ENCODE peak calls at places on chromosomes 11 and 22, in eight cellular contexts. S, Z, J, K, L, A, G and M are unnamed samples.

GRCh38 chr22:29907753-29908515 is 25.0 kb downstream of the MTMR3 start:
- DNase-seq in S (peak; percentile 91), Z (peak; percentile 83), J (no peak), K (peak; percentile 18), L (peak; percentile 43), A (peak; percentile 34), G (no peak), M (no peak)

GRCh38 chr22:19184276-19184997 is 5.9 kb upstream of the SLC25A1 start:
- DNase-seq in S (no peak), Z (no peak), J (no peak), K (no peak), L (no peak), A (no peak), G (no peak), M (no peak)

GRCh38 chr11:79235696-79236095 is 205.1 kb downstream of the TENM4 start:
- DNase-seq in S (no peak), Z (no peak), J (no peak), K (no peak), L (no peak), A (no peak), G (no peak), M (no peak)

GRCh38 chr11:64226507-64227051 is 505 bp downstream of the NUDT22 start:
- DNase-seq in S (no peak), Z (peak; percentile 71), J (no peak), K (peak; percentile 74), L (no peak), A (peak; percentile 64), G (no peak), M (no peak)

GRCh38 chr11:12789574-12789973 is 115.4 kb downstream of the TEAD1 start:
- DNase-seq in S (no peak), Z (no peak), J (no peak), K (no peak), L (no peak), A (no peak), G (no peak), M (no peak)

GRCh38 chr11:74681686-74682651 is 49.3 kb downstream of the CHRDL2 start:
- DNase-seq in S (no peak), Z (peak; percentile 27), J (no peak), K (no peak), L (no peak), A (no peak), G (no peak), M (no peak)

GRCh38 chr22:45163074-45163416 is 680 bp upstream of the NUP50 start:
- DNase-seq in S (no peak), Z (peak; percentile 46), J (no peak), K (no peak), L (peak; percentile 40), A (no peak), G (no peak), M (no peak)

GRCh38 chr11:17774232-17775034 is 39.9 kb downstream of the KCNC1 start:
- DNase-seq in S (no peak), Z (no peak), J (no peak), K (no peak), L (no peak), A (no peak), G (no peak), M (no peak)

GRCh38 chr11:13596601-13597000 is 71.9 kb upstream of the FAR1 start:
- DNase-seq in S (no peak), Z (no peak), J (no peak), K (no peak), L (no peak), A (no peak), G (no peak), M (no peak)

GRCh38 chr22:46447906-46448669 is 89.3 kb downstream of the CELSR1 start:
- DNase-seq in S (no peak), Z (no peak), J (no peak), K (no peak), L (no peak), A (no peak), G (no peak), M (no peak)

GRCh38 chr11:70783356-70783755 is 385.0 kb downstream of the CTTN start:
- DNase-seq in S (no peak), Z (no peak), J (no peak), K (no peak), L (no peak), A (no peak), G (no peak), M (no peak)

GRCh38 chr11:61384271-61385242 is 7.8 kb upstream of the TMEM216 start:
- DNase-seq in S (no peak), Z (no peak), J (no peak), K (no peak), L (no peak), A (no peak), G (no peak), M (no peak)

GRCh38 chr22:32803020-32803758 is 1.7 kb downstream of the TIMP3 start:
- DNase-seq in S (no peak), Z (no peak), J (no peak), K (no peak), L (no peak), A (no peak), G (no peak), M (no peak)

GRCh38 chr11:102293873-102294601 is 23.2 kb upstream of the BIRC3 start:
- DNase-seq in S (no peak), Z (no peak), J (no peak), K (no peak), L (no peak), A (no peak), G (peak; percentile 22), M (no peak)

GRCh38 chr11:32952421-32952820 is 59.8 kb downstream of the QSER1 start:
- DNase-seq in S (no peak), Z (no peak), J (no peak), K (no peak), L (no peak), A (no peak), G (no peak), M (no peak)

GRCh38 chr11:131409307-131409706 is 38.9 kb downstream of the NTM start:
- DNase-seq in S (no peak), Z (no peak), J (no peak), K (no peak), L (no peak), A (no peak), G (no peak), M (no peak)